ENCODE peak calls at places on chromosomes 6 and 20, in seven cellular contexts. U is HS-5, D is NCI-H2029 treated with DMSO at 0.1 percent for 48 hours, L is activated T-helper 1 cell treated with Interleukin-2 at 50 U/mL for 16 hours, O is pancreas, A is C1 segment of cervical spinal cord, V is posterior cingulate gyrus. S is an unnamed sample.

GRCh38 chr20:47117325-47117724 is 222.7 kb downstream of the EYA2 start:
- DNase-seq in U (no peak), D (no peak), L (no peak), O (no peak), A (no peak), V (no peak), S (no peak)

GRCh38 chr6:5401845-5402738 is 140.8 kb downstream of the FARS2 start:
- DNase-seq in U (peak), D (peak), L (no peak), O (no peak), A (no peak), V (no peak), S (no peak)

GRCh38 chr20:19233025-19233794 is 20.8 kb downstream of the SLC24A3 start:
- DNase-seq in U (no peak), D (no peak), L (no peak), O (no peak), A (no peak), V (no peak), S (no peak)

GRCh38 chr20:44810391-44811149 is at the start of gene RIMS4:
- DNase-seq in U (no peak), D (no peak), L (no peak), O (no peak), A (no peak), V (peak), S (no peak)

GRCh38 chr20:327041-327945 is 1.9 kb downstream of the SOX12 start:
- DNase-seq in U (no peak), D (peak), L (peak), O (peak), A (peak), V (peak), S (peak)

GRCh38 chr20:31722388-31723281 is at the start of gene BCL2L1:
- DNase-seq in U (peak), D (peak), L (peak), O (peak), A (no peak), V (peak), S (peak)

GRCh38 chr6:78525961-78526360 is 341.4 kb upstream of the IRAK1BP1 start:
- DNase-seq in U (no peak), D (no peak), L (no peak), O (no peak), A (no peak), V (peak), S (peak)

GRCh38 chr20:24971702-24972101 is 20.8 kb downstream of the APMAP start:
- DNase-seq in U (no peak), D (no peak), L (no peak), O (no peak), A (no peak), V (no peak), S (no peak)

GRCh38 chr6:21171801-21172200 is 421.8 kb upstream of the SOX4 start:
- DNase-seq in U (no peak), D (no peak), L (no peak), O (no peak), A (no peak), V (no peak), S (no peak)

GRCh38 chr6:87126501-87126900 is 28.9 kb upstream of the ZNF292 start:
- DNase-seq in U (no peak), D (no peak), L (no peak), O (no peak), A (no peak), V (no peak), S (no peak)

GRCh38 chr6:137728386-137729349 is 138.4 kb upstream of the TNFAIP3 start:
- DNase-seq in U (peak), D (no peak), L (no peak), O (peak), A (no peak), V (no peak), S (peak)